ENCODE peak calls at places on chromosome 17, in six cellular contexts. One of them, this sample, is unnamed. For H3K4me1, the result is how much of the 10 kb centered on the place peaks cover.

GRCh38 chr17:83117594-83117993 is 38.2 kb downstream of the METRNL start:
- DNase-seq in lung: no peak
- DNase-seq in SK-N-SH: no peak
- DNase-seq in thoracic aorta: no peak
- DNase-seq in endothelial cell of umbilical vein: no peak
- DNase-seq in heart right ventricle: no peak
- DNase-seq in this sample: no peak

GRCh38 chr17:69246726-69247375 is 18.2 kb upstream of the ABCA10 start:
- DNase-seq in lung: no peak
- DNase-seq in SK-N-SH: peak
- DNase-seq in thoracic aorta: no peak
- DNase-seq in endothelial cell of umbilical vein: peak
- DNase-seq in heart right ventricle: no peak
- DNase-seq in this sample: no peak

GRCh38 chr17:77258638-77259037 is 117.9 kb downstream of the SEC14L1 start:
- DNase-seq in lung: no peak
- DNase-seq in SK-N-SH: no peak
- DNase-seq in thoracic aorta: no peak
- DNase-seq in endothelial cell of umbilical vein: no peak
- DNase-seq in heart right ventricle: no peak
- DNase-seq in this sample: no peak

GRCh38 chr17:83204230-83204725 is 124.9 kb downstream of the METRNL start:
- DNase-seq in lung: no peak
- DNase-seq in SK-N-SH: no peak
- DNase-seq in thoracic aorta: no peak
- DNase-seq in endothelial cell of umbilical vein: no peak
- DNase-seq in heart right ventricle: no peak
- DNase-seq in this sample: no peak

GRCh38 chr17:77634710-77635109 is 323.8 kb upstream of the TNRC6C start:
- DNase-seq in lung: no peak
- DNase-seq in SK-N-SH: no peak
- DNase-seq in thoracic aorta: no peak
- DNase-seq in endothelial cell of umbilical vein: peak
- DNase-seq in heart right ventricle: no peak
- DNase-seq in this sample: no peak

GRCh38 chr17:59825533-59826316 is 67.0 kb downstream of the TUBD1 start:
- DNase-seq in lung: no peak
- DNase-seq in SK-N-SH: no peak
- DNase-seq in thoracic aorta: no peak
- DNase-seq in endothelial cell of umbilical vein: peak
- DNase-seq in heart right ventricle: no peak
- DNase-seq in this sample: no peak

GRCh38 chr17:47982645-47983440 is 11.9 kb downstream of the CDK5RAP3 start:
- DNase-seq in lung: no peak
- DNase-seq in SK-N-SH: peak
- DNase-seq in thoracic aorta: no peak
- DNase-seq in endothelial cell of umbilical vein: peak
- DNase-seq in heart right ventricle: no peak
- DNase-seq in this sample: no peak

GRCh38 chr17:32609085-32609484 is 122.3 kb downstream of the CDK5R1 start:
- DNase-seq in lung: peak
- DNase-seq in SK-N-SH: peak
- DNase-seq in thoracic aorta: no peak
- DNase-seq in endothelial cell of umbilical vein: no peak
- DNase-seq in heart right ventricle: peak
- DNase-seq in this sample: peak

GRCh38 chr17:81043725-81044427 is 8.9 kb downstream of the BAIAP2 start:
- DNase-seq in lung: peak
- DNase-seq in SK-N-SH: peak
- DNase-seq in thoracic aorta: no peak
- DNase-seq in endothelial cell of umbilical vein: peak
- DNase-seq in heart right ventricle: no peak
- DNase-seq in this sample: peak

GRCh38 chr17:75343007-75343406 is 53.8 kb upstream of the SLC25A19 start:
- DNase-seq in lung: no peak
- DNase-seq in SK-N-SH: no peak
- DNase-seq in thoracic aorta: no peak
- DNase-seq in endothelial cell of umbilical vein: no peak
- DNase-seq in heart right ventricle: no peak
- DNase-seq in this sample: no peak
- H3K4me1 ChIP-seq in lung: under half
- H3K4me1 ChIP-seq in SK-N-SH: under half
- H3K4me1 ChIP-seq in thoracic aorta: under half
- H3K4me1 ChIP-seq in endothelial cell of umbilical vein: under half
- H3K4me1 ChIP-seq in heart right ventricle: under half
- H3K4me1 ChIP-seq in this sample: under half

DNA sequence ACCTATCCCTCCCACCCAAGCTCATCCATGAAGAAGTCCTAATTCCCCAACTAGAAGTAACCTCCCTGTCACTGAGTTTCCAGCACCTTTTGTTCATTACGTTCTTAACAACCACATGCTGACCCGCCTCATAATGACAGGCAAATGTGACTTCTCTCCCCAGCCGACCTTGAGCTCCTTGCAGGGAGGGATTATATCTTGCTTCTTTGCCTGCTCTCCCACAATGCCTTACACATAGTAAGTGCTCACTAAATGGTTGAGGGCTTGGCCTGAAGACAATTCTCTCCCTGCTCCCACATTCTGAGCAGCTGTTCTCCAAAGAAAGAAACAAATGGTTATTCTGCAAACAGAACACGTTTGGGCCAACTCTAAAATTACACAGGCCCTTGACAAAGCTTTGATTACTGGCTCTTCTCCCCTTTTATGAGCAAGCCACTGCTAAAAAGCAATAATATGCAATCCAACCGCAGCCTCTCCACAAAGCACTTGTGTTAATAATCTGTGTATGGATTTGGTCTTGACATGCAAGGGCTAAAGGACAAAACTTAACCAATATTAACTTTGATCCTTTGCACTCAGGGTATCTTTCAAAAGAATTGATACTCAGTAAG is 23.2 kb downstream of the SLC39A11 start:
- DNase-seq in lung: no peak
- DNase-seq in SK-N-SH: no peak
- DNase-seq in thoracic aorta: no peak
- DNase-seq in endothelial cell of umbilical vein: no peak
- DNase-seq in heart right ventricle: no peak
- DNase-seq in this sample: no peak
- H3K4me3 ChIP-seq in lung: no peak
- H3K4me3 ChIP-seq in SK-N-SH: no peak
- H3K4me3 ChIP-seq in thoracic aorta: no peak
- H3K4me3 ChIP-seq in endothelial cell of umbilical vein: no peak
- H3K4me3 ChIP-seq in heart right ventricle: no peak
- H3K4me3 ChIP-seq in this sample: no peak

GRCh38 chr17:78723001-78723796 is 58.9 kb downstream of the CYTH1 start:
- DNase-seq in lung: no peak
- DNase-seq in SK-N-SH: peak
- DNase-seq in thoracic aorta: no peak
- DNase-seq in endothelial cell of umbilical vein: no peak
- DNase-seq in heart right ventricle: peak
- DNase-seq in this sample: no peak

GRCh38 chr17:78725448-78726021 is 56.5 kb downstream of the CYTH1 start:
- DNase-seq in lung: no peak
- DNase-seq in SK-N-SH: no peak
- DNase-seq in thoracic aorta: no peak
- DNase-seq in endothelial cell of umbilical vein: no peak
- DNase-seq in heart right ventricle: no peak
- DNase-seq in this sample: no peak

GRCh38 chr17:78724999-78725398 is 57.1 kb downstream of the CYTH1 start:
- DNase-seq in lung: no peak
- DNase-seq in SK-N-SH: no peak
- DNase-seq in thoracic aorta: no peak
- DNase-seq in endothelial cell of umbilical vein: no peak
- DNase-seq in heart right ventricle: no peak
- DNase-seq in this sample: no peak

GRCh38 chr17:78723957-78724356 is 58.1 kb downstream of the CYTH1 start:
- DNase-seq in lung: no peak
- DNase-seq in SK-N-SH: no peak
- DNase-seq in thoracic aorta: no peak
- DNase-seq in endothelial cell of umbilical vein: no peak
- DNase-seq in heart right ventricle: no peak
- DNase-seq in this sample: no peak

GRCh38 chr17:78724544-78724943 is 57.5 kb downstream of the CYTH1 start:
- DNase-seq in lung: no peak
- DNase-seq in SK-N-SH: peak
- DNase-seq in thoracic aorta: no peak
- DNase-seq in endothelial cell of umbilical vein: no peak
- DNase-seq in heart right ventricle: peak
- DNase-seq in this sample: peak
- H3K4me1 ChIP-seq in lung: under half
- H3K4me1 ChIP-seq in SK-N-SH: under half
- H3K4me1 ChIP-seq in thoracic aorta: under half
- H3K4me1 ChIP-seq in endothelial cell of umbilical vein: under half
- H3K4me1 ChIP-seq in heart right ventricle: half or more
- H3K4me1 ChIP-seq in this sample: under half

DNA sequence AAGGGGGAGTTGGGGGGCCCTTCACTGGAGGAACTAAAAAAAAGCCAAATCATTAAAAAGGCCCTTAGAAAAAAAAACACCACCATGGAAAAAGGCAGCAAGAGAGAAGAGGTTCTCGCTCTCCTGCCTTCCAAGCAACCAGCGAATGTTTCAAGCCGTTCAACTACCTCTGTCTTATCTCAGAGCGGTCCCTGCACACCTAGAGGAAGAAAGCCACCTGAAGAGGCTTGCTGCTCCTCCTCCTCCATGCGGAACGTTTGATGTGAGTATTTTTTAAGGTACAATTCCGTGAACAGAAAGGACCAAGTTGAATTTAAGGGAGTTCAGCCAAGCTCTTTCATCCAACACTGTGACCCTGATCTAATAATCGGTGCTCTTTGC is 9.2 kb downstream of the NXN start:
- DNase-seq in lung: no peak
- DNase-seq in SK-N-SH: no peak
- DNase-seq in thoracic aorta: no peak
- DNase-seq in endothelial cell of umbilical vein: no peak
- DNase-seq in heart right ventricle: no peak
- DNase-seq in this sample: no peak
- H3K4me3 ChIP-seq in lung: no peak
- H3K4me3 ChIP-seq in SK-N-SH: no peak
- H3K4me3 ChIP-seq in thoracic aorta: peak
- H3K4me3 ChIP-seq in endothelial cell of umbilical vein: no peak
- H3K4me3 ChIP-seq in heart right ventricle: no peak
- H3K4me3 ChIP-seq in this sample: no peak

GRCh38 chr17:64500487-64500859 is 3.6 kb upstream of the POLG2 start:
- DNase-seq in lung: no peak
- DNase-seq in SK-N-SH: no peak
- DNase-seq in thoracic aorta: no peak
- DNase-seq in endothelial cell of umbilical vein: no peak
- DNase-seq in heart right ventricle: no peak
- DNase-seq in this sample: no peak
- H3K4me1 ChIP-seq in lung: under half
- H3K4me1 ChIP-seq in SK-N-SH: under half
- H3K4me1 ChIP-seq in thoracic aorta: half or more
- H3K4me1 ChIP-seq in endothelial cell of umbilical vein: half or more
- H3K4me1 ChIP-seq in heart right ventricle: half or more
- H3K4me1 ChIP-seq in this sample: under half

GRCh38 chr17:49371178-49371834 is 9.3 kb upstream of the ZNF652 start:
- DNase-seq in lung: no peak
- DNase-seq in SK-N-SH: no peak
- DNase-seq in thoracic aorta: no peak
- DNase-seq in endothelial cell of umbilical vein: no peak
- DNase-seq in heart right ventricle: no peak
- DNase-seq in this sample: no peak
- H3K4me3 ChIP-seq in lung: no peak
- H3K4me3 ChIP-seq in SK-N-SH: no peak
- H3K4me3 ChIP-seq in thoracic aorta: no peak
- H3K4me3 ChIP-seq in endothelial cell of umbilical vein: no peak
- H3K4me3 ChIP-seq in heart right ventricle: no peak
- H3K4me3 ChIP-seq in this sample: no peak

GRCh38 chr17:12909511-12909910 is 108.3 kb downstream of the ELAC2 start:
- DNase-seq in lung: no peak
- DNase-seq in SK-N-SH: no peak
- DNase-seq in thoracic aorta: no peak
- DNase-seq in endothelial cell of umbilical vein: no peak
- DNase-seq in heart right ventricle: no peak
- DNase-seq in this sample: no peak

GRCh38 chr17:12907477-12907876 is 110.3 kb downstream of the ELAC2 start:
- DNase-seq in lung: no peak
- DNase-seq in SK-N-SH: no peak
- DNase-seq in thoracic aorta: no peak
- DNase-seq in endothelial cell of umbilical vein: no peak
- DNase-seq in heart right ventricle: no peak
- DNase-seq in this sample: no peak

GRCh38 chr17:12909046-12909445 is 108.8 kb downstream of the ELAC2 start:
- DNase-seq in lung: no peak
- DNase-seq in SK-N-SH: no peak
- DNase-seq in thoracic aorta: no peak
- DNase-seq in endothelial cell of umbilical vein: no peak
- DNase-seq in heart right ventricle: no peak
- DNase-seq in this sample: no peak

DNA sequence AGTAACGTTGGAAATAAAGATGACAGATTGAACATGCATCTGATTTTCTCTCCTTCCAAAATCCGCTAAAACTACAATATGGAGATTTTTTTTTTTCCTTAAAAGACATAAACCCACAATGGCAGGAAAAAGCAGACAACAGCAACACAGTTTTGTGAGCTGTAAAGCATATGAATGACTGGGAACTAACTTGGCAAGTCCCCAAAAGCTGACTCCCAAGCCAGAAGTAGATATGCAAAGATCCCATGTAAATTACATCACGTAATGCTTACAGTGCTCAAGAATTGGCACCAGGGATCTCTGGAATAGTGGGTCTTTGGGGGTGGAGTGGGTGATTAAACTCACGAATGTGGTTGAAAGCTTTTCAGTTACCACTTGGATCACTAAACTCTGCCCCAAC is 106.6 kb downstream of the ELAC2 start:
- DNase-seq in lung: no peak
- DNase-seq in SK-N-SH: no peak
- DNase-seq in thoracic aorta: no peak
- DNase-seq in endothelial cell of umbilical vein: no peak
- DNase-seq in heart right ventricle: no peak
- DNase-seq in this sample: no peak
- H3K4me1 ChIP-seq in lung: under half
- H3K4me1 ChIP-seq in SK-N-SH: under half
- H3K4me1 ChIP-seq in thoracic aorta: under half
- H3K4me1 ChIP-seq in endothelial cell of umbilical vein: under half
- H3K4me1 ChIP-seq in heart right ventricle: under half
- H3K4me1 ChIP-seq in this sample: under half